ENCODE peak calls at places on chromosomes 1 and 21, in nine cellular contexts. T is frontal cortex; G is cardiac muscle cell; Z is NCI-H1417 treated with DMSO at 0.1 percent for 48 hours; W is CD8-positive, alpha-beta memory T cell; X is occipital lobe; J is fibroblast of lung; Y is NCI-H2081; U is T-helper 1 cell. P is an unnamed sample.

GRCh38 chr1:70039485-70039884 is 165.9 kb downstream of the LRRC40 start:
- DNase-seq in U (no peak), G (no peak), T (no peak), Y (no peak), X (no peak), W (no peak), J (no peak), Z (no peak), P (no peak)

GRCh38 chr1:86194491-86195034 is 38.0 kb upstream of the COL24A1 start:
- DNase-seq in W (no peak), X (no peak), Y (no peak), T (no peak), J (peak; percentile 80), Z (no peak), U (no peak), G (no peak), P (no peak)

GRCh38 chr1:14999441-14999840 is 154.1 kb upstream of the TMEM51 start:
- DNase-seq in W (no peak), X (no peak), T (no peak), J (no peak), G (no peak), U (no peak), Y (no peak), Z (no peak), P (no peak)

GRCh38 chr1:204369006-204369726 is 9.4 kb upstream of the PLEKHA6 start:
- DNase-seq in G (no peak), J (no peak), X (peak; percentile 60), W (no peak), Y (no peak), U (no peak), Z (no peak), T (peak; percentile 64), P (no peak)

GRCh38 chr1:118185083-118185899 is at the start of gene SPAG17:
- DNase-seq in Z (peak; percentile 48), J (peak; percentile 66), G (peak; percentile 88), Y (no peak), T (no peak), W (no peak), U (no peak), X (no peak), P (peak; percentile 7)

GRCh38 chr1:55580845-55581332 is 365.7 kb upstream of the USP24 start:
- DNase-seq in T (no peak), Z (no peak), G (no peak), J (peak; percentile 94), U (no peak), X (no peak), W (no peak), Y (no peak), P (peak; percentile 30)

GRCh38 chr1:150473659-150474058 is 13.6 kb upstream of the TARS2 start:
- DNase-seq in W (no peak), T (no peak), Y (no peak), Z (no peak), U (no peak), G (peak; percentile 42), J (no peak), X (no peak), P (peak; percentile 73)

GRCh38 chr1:56345826-56346225 is 233.5 kb downstream of the PLPP3 start:
- DNase-seq in T (no peak), J (no peak), G (no peak), U (no peak), Y (no peak), W (no peak), X (no peak), Z (no peak), P (no peak)

GRCh38 chr1:88731475-88731874 is 47.4 kb downstream of the PKN2 start:
- DNase-seq in Y (peak; percentile 68), J (peak; percentile 94), Z (no peak), T (peak; percentile 6), W (no peak), X (no peak), U (no peak), G (no peak), P (no peak)

GRCh38 chr1:226350504-226350865 is 41.5 kb upstream of the LIN9 start:
- DNase-seq in Z (no peak), U (no peak), Y (no peak), J (no peak), X (no peak), T (no peak), G (no peak), W (no peak), P (no peak)

GRCh38 chr1:237962985-237963384 is 72.3 kb upstream of the ZP4 start:
- DNase-seq in J (no peak), Y (no peak), W (no peak), Z (no peak), U (no peak), X (no peak), G (no peak), T (no peak), P (no peak)

GRCh38 chr1:43238104-43238503 is 31.7 kb upstream of the TMEM125 start:
- DNase-seq in Z (no peak), X (peak; percentile 28), Y (peak; percentile 42), W (no peak), T (peak; percentile 44), G (peak; percentile 87), U (no peak), J (peak; percentile 49), P (peak; percentile 44)

GRCh38 chr1:71809085-71809484 is 473.3 kb downstream of the NEGR1 start:
- DNase-seq in J (no peak), Z (no peak), W (no peak), X (no peak), U (no peak), Y (peak; percentile 57), T (no peak), G (no peak), P (no peak)

GRCh38 chr1:222781251-222781650 is 33.6 kb upstream of the DISP1 start:
- DNase-seq in T (no peak), X (no peak), J (no peak), Z (no peak), U (no peak), Y (no peak), W (no peak), G (no peak), P (no peak)

GRCh38 chr21:37828515-37828914 is 87.7 kb downstream of the KCNJ6 start:
- DNase-seq in U (no peak), X (peak; percentile 43), Z (no peak), J (no peak), Y (no peak), G (no peak), T (no peak), W (no peak), P (no peak)

GRCh38 chr1:29854700-29855276 is 618.5 kb downstream of the PTPRU start:
- DNase-seq in X (no peak), Z (no peak), J (no peak), T (no peak), U (no peak), Y (no peak), G (no peak), W (no peak), P (no peak)

GRCh38 chr1:93707956-93708355 is 26.3 kb upstream of the BCAR3 start:
- DNase-seq in Z (no peak), X (no peak), W (no peak), J (no peak), T (no peak), U (no peak), Y (no peak), G (no peak), P (no peak)

GRCh38 chr1:234320069-234320468 is 53.2 kb upstream of the COA6 start:
- DNase-seq in J (no peak), Y (no peak), Z (no peak), W (no peak), X (no peak), G (no peak), U (no peak), T (no peak), P (no peak)

GRCh38 chr1:93977546-93977945 is 68.3 kb upstream of the GCLM start:
- DNase-seq in X (no peak), J (peak; percentile 78), U (no peak), G (no peak), Z (no peak), T (no peak), Y (no peak), W (no peak), P (no peak)

GRCh38 chr1:207938016-207938415 is 27.1 kb upstream of the CD34 start:
- DNase-seq in U (no peak), W (no peak), J (peak; percentile 70), T (no peak), Y (no peak), Z (no peak), X (no peak), G (peak; percentile 32), P (no peak)

GRCh38 chr1:68196676-68197075 is 35.6 kb downstream of the WLS start:
- DNase-seq in U (no peak), G (no peak), Z (no peak), X (no peak), T (no peak), J (no peak), W (no peak), Y (no peak), P (no peak)

GRCh38 chr1:245014247-245015029 is 140.3 kb upstream of the KIF26B start:
- DNase-seq in J (no peak), X (no peak), W (no peak), U (no peak), G (no peak), Y (no peak), T (no peak), Z (no peak), P (no peak)

P was measured in gastrocnemius medialis.